ENCODE peak calls at places on chromosome 3, in five cellular contexts. One of them, this sample, is unnamed.

GRCh38 chr3:110126065-110126464 is 788.7 kb upstream of the DPPA4 start:
- DNase-seq in stimulated activated CD4-positive, alpha-beta T cell treated with anti-CD3 and anti-CD28 coated beads, Interleukin-1b, Interleukin-23, amount 100 ng/mL, for 1 hour: no peak
- DNase-seq in heart left ventricle: peak; percentile 35
- DNase-seq in PC-3: peak; percentile 13
- DNase-seq in GM12891: no peak
- DNase-seq in this sample: no peak

GRCh38 chr3:14491396-14492190 is 48.5 kb downstream of the GRIP2 start:
- DNase-seq in stimulated activated CD4-positive, alpha-beta T cell treated with anti-CD3 and anti-CD28 coated beads, Interleukin-1b, Interleukin-23, amount 100 ng/mL, for 1 hour: no peak
- DNase-seq in heart left ventricle: no peak
- DNase-seq in PC-3: no peak
- DNase-seq in GM12891: no peak
- DNase-seq in this sample: no peak

GRCh38 chr3:73604491-73604890 is 20.2 kb downstream of the PDZRN3 start:
- DNase-seq in stimulated activated CD4-positive, alpha-beta T cell treated with anti-CD3 and anti-CD28 coated beads, Interleukin-1b, Interleukin-23, amount 100 ng/mL, for 1 hour: no peak
- DNase-seq in heart left ventricle: no peak
- DNase-seq in PC-3: no peak
- DNase-seq in GM12891: no peak
- DNase-seq in this sample: no peak

GRCh38 chr3:335250-335649 is 138.7 kb downstream of the CHL1 start:
- DNase-seq in stimulated activated CD4-positive, alpha-beta T cell treated with anti-CD3 and anti-CD28 coated beads, Interleukin-1b, Interleukin-23, amount 100 ng/mL, for 1 hour: no peak
- DNase-seq in heart left ventricle: no peak
- DNase-seq in PC-3: no peak
- DNase-seq in GM12891: no peak
- DNase-seq in this sample: no peak

GRCh38 chr3:23665741-23666140 is 140.0 kb upstream of the UBE2E1 start:
- DNase-seq in stimulated activated CD4-positive, alpha-beta T cell treated with anti-CD3 and anti-CD28 coated beads, Interleukin-1b, Interleukin-23, amount 100 ng/mL, for 1 hour: no peak
- DNase-seq in heart left ventricle: no peak
- DNase-seq in PC-3: peak; percentile 78
- DNase-seq in GM12891: no peak
- DNase-seq in this sample: no peak

GRCh38 chr3:194573680-194574437 is 59.4 kb downstream of the TMEM44 start:
- DNase-seq in stimulated activated CD4-positive, alpha-beta T cell treated with anti-CD3 and anti-CD28 coated beads, Interleukin-1b, Interleukin-23, amount 100 ng/mL, for 1 hour: no peak
- DNase-seq in heart left ventricle: no peak
- DNase-seq in PC-3: peak; percentile 49
- DNase-seq in GM12891: peak; percentile 56
- DNase-seq in this sample: peak; percentile 68

GRCh38 chr3:14133188-14133800 is 8.4 kb downstream of the TMEM43 start:
- DNase-seq in stimulated activated CD4-positive, alpha-beta T cell treated with anti-CD3 and anti-CD28 coated beads, Interleukin-1b, Interleukin-23, amount 100 ng/mL, for 1 hour: no peak
- DNase-seq in heart left ventricle: no peak
- DNase-seq in PC-3: no peak
- DNase-seq in GM12891: no peak
- DNase-seq in this sample: no peak

GRCh38 chr3:129622418-129622872 is 16.0 kb upstream of the PLXND1 start:
- DNase-seq in stimulated activated CD4-positive, alpha-beta T cell treated with anti-CD3 and anti-CD28 coated beads, Interleukin-1b, Interleukin-23, amount 100 ng/mL, for 1 hour: no peak
- DNase-seq in heart left ventricle: peak; percentile 60
- DNase-seq in PC-3: no peak
- DNase-seq in GM12891: no peak
- DNase-seq in this sample: no peak

GRCh38 chr3:107753494-107753893 is 230.7 kb downstream of the BBX start:
- DNase-seq in stimulated activated CD4-positive, alpha-beta T cell treated with anti-CD3 and anti-CD28 coated beads, Interleukin-1b, Interleukin-23, amount 100 ng/mL, for 1 hour: no peak
- DNase-seq in heart left ventricle: no peak
- DNase-seq in PC-3: peak; percentile 63
- DNase-seq in GM12891: no peak
- DNase-seq in this sample: peak; percentile 76